ENCODE peak calls at places on chromosomes 11 and 22, in seven cellular contexts. W is thyroid gland, U is neural progenitor cell, Y is neuronal stem cell, H is aorta, K is colonic mucosa, T is right lobe of liver. B is an unnamed sample.

GRCh38 chr11:47355283-47356128 is 3.0 kb upstream of the MYBPC3 start:
- DNase-seq in W (peak; percentile 96), U (peak; percentile 96), Y (peak; percentile 90), H (peak; percentile 93), K (peak; percentile 99), T (peak; percentile 95), B (peak; percentile 94)

GRCh38 chr11:131914299-131914902 is 544.0 kb downstream of the NTM start:
- DNase-seq in W (no peak), U (no peak), Y (no peak), H (no peak), K (no peak), T (no peak), B (no peak)

GRCh38 chr11:9821008-9821752 is 157.3 kb downstream of the SWAP70 start:
- DNase-seq in W (no peak), U (no peak), Y (no peak), H (no peak), K (no peak), T (no peak), B (no peak)

GRCh38 chr11:3022300-3022967 is 30.3 kb upstream of the NAP1L4 start:
- DNase-seq in W (no peak), U (no peak), Y (no peak), H (peak; percentile 57), K (no peak), T (peak; percentile 45), B (no peak)

GRCh38 chr22:37222440-37222971 is 10.2 kb upstream of the SSTR3 start:
- DNase-seq in W (no peak), U (no peak), Y (no peak), H (no peak), K (no peak), T (no peak), B (no peak)

GRCh38 chr11:66417000-66417399 is 3.8 kb upstream of the NPAS4 start:
- DNase-seq in W (no peak), U (peak; percentile 30), Y (no peak), H (no peak), K (no peak), T (no peak), B (no peak)

GRCh38 chr11:101478587-101479375 is 105.0 kb downstream of the TRPC6 start:
- DNase-seq in W (peak; percentile 92), U (peak; percentile 16), Y (no peak), H (no peak), K (no peak), T (no peak), B (no peak)

GRCh38 chr11:1109101-1109917 is 34.6 kb downstream of the MUC2 start:
- DNase-seq in W (no peak), U (no peak), Y (no peak), H (peak; percentile 34), K (no peak), T (no peak), B (no peak)

GRCh38 chr11:36192723-36193619 is 96.3 kb downstream of the COMMD9 start:
- DNase-seq in W (no peak), U (no peak), Y (no peak), H (no peak), K (no peak), T (no peak), B (no peak)

GRCh38 chr22:49850959-49851815 is 2.5 kb upstream of the ZBED4 start:
- DNase-seq in W (no peak), U (no peak), Y (no peak), H (no peak), K (no peak), T (no peak), B (no peak)

GRCh38 chr22:27422442-27422841 is 379.1 kb downstream of the MN1 start:
- DNase-seq in W (no peak), U (no peak), Y (no peak), H (no peak), K (no peak), T (no peak), B (no peak)

GRCh38 chr11:107653077-107653476 is 58.8 kb downstream of the SLN start:
- DNase-seq in W (no peak), U (no peak), Y (no peak), H (no peak), K (no peak), T (no peak), B (no peak)

GRCh38 chr11:111412293-111412692 is 33.2 kb upstream of the POU2AF1 start:
- DNase-seq in W (no peak), U (no peak), Y (no peak), H (no peak), K (no peak), T (no peak), B (no peak)

GRCh38 chr11:69460540-69461257 is 20.8 kb upstream of the LINC01488 start:
- DNase-seq in W (no peak), U (no peak), Y (no peak), H (peak; percentile 46), K (no peak), T (no peak), B (no peak)

GRCh38 chr11:131993291-131993690 is 622.9 kb downstream of the NTM start:
- DNase-seq in W (no peak), U (no peak), Y (no peak), H (no peak), K (no peak), T (no peak), B (no peak)

GRCh38 chr11:1746956-1747752 is 3.2 kb downstream of the IFITM10 start:
- DNase-seq in W (no peak), U (no peak), Y (no peak), H (peak; percentile 45), K (no peak), T (peak; percentile 47), B (no peak)

GRCh38 chr11:103035656-103036434 is 56.1 kb downstream of the DCUN1D5 start:
- DNase-seq in W (no peak), U (peak; percentile 56), Y (peak; percentile 24), H (no peak), K (peak; percentile 64), T (no peak), B (peak; percentile 74)

GRCh38 chr22:30013201-30013600 is 67.1 kb upstream of the HORMAD2 start:
- DNase-seq in W (peak; percentile 56), U (no peak), Y (no peak), H (no peak), K (no peak), T (no peak), B (no peak)

GRCh38 chr11:3170756-3171670 is 5.9 kb upstream of the OSBPL5 start:
- DNase-seq in W (no peak), U (no peak), Y (no peak), H (peak; percentile 26), K (no peak), T (no peak), B (no peak)

GRCh38 chr11:693887-694562 is 997 bp downstream of the DEAF1 start:
- DNase-seq in W (no peak), U (no peak), Y (no peak), H (no peak), K (peak; percentile 73), T (no peak), B (peak; percentile 64)

GRCh38 chr11:8959546-8960166 is 4.6 kb downstream of the TMEM9B start:
- DNase-seq in W (peak; percentile 64), U (peak; percentile 83), Y (peak; percentile 58), H (no peak), K (peak; percentile 58), T (no peak), B (no peak)

GRCh38 chr11:13983081-13983751 is 20.7 kb downstream of the SPON1 start:
- DNase-seq in W (peak; percentile 54), U (no peak), Y (no peak), H (peak; percentile 59), K (peak; percentile 46), T (no peak), B (peak; percentile 61)

GRCh38 chr22:44971651-44972362 is 38.0 kb downstream of the PHF21B start:
- DNase-seq in W (no peak), U (no peak), Y (no peak), H (no peak), K (no peak), T (no peak), B (no peak)

GRCh38 chr11:10666976-10667892 is 26.3 kb downstream of the IRAG1 start:
- DNase-seq in W (no peak), U (no peak), Y (no peak), H (peak; percentile 66), K (no peak), T (no peak), B (no peak)

GRCh38 chr11:35373284-35373933 is 45.9 kb downstream of the SLC1A2 start:
- DNase-seq in W (no peak), U (no peak), Y (no peak), H (no peak), K (peak; percentile 37), T (no peak), B (no peak)

GRCh38 chr11:6646040-6646439 is 9.6 kb downstream of the DCHS1 start:
- DNase-seq in W (no peak), U (no peak), Y (no peak), H (peak; percentile 90), K (no peak), T (no peak), B (peak; percentile 75)
- H3K4me3 ChIP-seq in W (no peak overlapping the region), U (no peak overlapping the region), Y (no peak overlapping the region), H (no peak overlapping the region), K (no peak overlapping the region), T (no peak overlapping the region), B (no peak overlapping the region)

DNA sequence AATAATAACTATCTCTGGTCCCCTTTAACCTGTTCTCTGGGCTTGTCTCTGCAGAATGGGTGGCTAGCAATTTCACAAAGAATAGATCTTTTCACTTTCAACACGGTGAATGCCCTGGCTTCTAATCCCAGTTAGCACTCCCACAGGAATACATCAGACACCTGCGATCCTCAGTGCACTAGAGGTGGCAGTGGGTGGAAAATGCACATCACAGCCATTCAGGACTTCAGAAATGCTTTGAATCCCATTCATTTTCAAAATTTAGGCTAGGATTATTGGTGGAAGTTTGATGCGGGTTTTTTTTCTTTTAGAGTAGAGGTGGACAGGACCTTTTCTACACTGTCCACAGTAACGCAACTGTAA is 55.1 kb downstream of the OPCML start:
- DNase-seq in W (no peak), U (no peak), Y (no peak), H (no peak), K (no peak), T (no peak), B (no peak)
- H3K9me3 ChIP-seq in W (no peaks in the 10 kb centered on the region), U (no peaks in the 10 kb centered on the region), Y (no peaks in the 10 kb centered on the region), H (no peaks in the 10 kb centered on the region), K (no peaks in the 10 kb centered on the region), T (no peaks in the 10 kb centered on the region), B (no peaks in the 10 kb centered on the region)

GRCh38 chr11:6876914-6877313 is 489 bp downstream of the OR10A4 start:
- DNase-seq in W (no peak), U (no peak), Y (no peak), H (no peak), K (no peak), T (no peak), B (no peak)
- H3K4me3 ChIP-seq in W (no peak overlapping the region), U (no peak overlapping the region), Y (no peak overlapping the region), H (no peak overlapping the region), K (no peak overlapping the region), T (no peak overlapping the region), B (no peak overlapping the region)

DNA sequence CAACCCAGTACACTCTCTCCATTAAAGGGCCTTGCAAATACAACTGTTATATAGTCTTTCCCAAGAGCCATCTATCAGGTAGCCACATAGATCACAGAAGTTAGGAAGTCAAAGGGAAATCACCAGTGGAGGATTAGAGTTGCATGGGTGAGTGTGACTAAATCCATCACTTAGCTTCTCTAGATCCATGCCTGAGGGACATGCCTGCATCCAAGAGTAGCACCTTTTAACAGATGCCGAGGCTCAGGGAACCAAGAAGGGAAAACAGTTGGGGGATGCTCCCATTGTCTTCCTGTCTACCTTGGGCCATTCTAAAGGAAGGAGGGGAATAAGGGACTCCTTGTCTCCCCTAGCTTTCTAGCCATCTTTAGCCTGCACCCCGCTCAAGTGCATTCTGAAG is 77.9 kb downstream of the XRRA1 start:
- DNase-seq in W (no peak), U (no peak), Y (no peak), H (no peak), K (no peak), T (no peak), B (no peak)
- H3K9me3 ChIP-seq in W (peaks cover 4% of the 10 kb centered on the region), U (peaks cover 37% of the 10 kb centered on the region), Y (peaks cover 24% of the 10 kb centered on the region), H (peaks cover 31% of the 10 kb centered on the region), K (peaks cover 18% of the 10 kb centered on the region), T (no peaks in the 10 kb centered on the region), B (peaks cover 73% of the 10 kb centered on the region)

B was measured in mucosa of descending colon.